ENCODE peak calls at places on chromosome 21, in seven cellular contexts. P, M, V, T, K, I and G are unnamed samples.

GRCh38 chr21:19246018-19246417 is 842.4 kb upstream of the TMPRSS15 start:
- DNase-seq in I (no peak), K (no peak), M (no peak), V (no peak), P (no peak), T (no peak), G (no peak)

GRCh38 chr21:33761104-33762036 is 119.1 kb downstream of the ITSN1 start:
- DNase-seq in M (no peak), I (peak), V (no peak), K (no peak), P (peak), T (peak), G (no peak)

GRCh38 chr21:18053151-18053550 is 191.5 kb upstream of the CHODL start:
- DNase-seq in K (no peak), V (no peak), P (no peak), T (no peak), I (no peak), M (no peak), G (no peak)

GRCh38 chr21:40923914-40924313 is 77.0 kb upstream of the DSCAM start:
- DNase-seq in M (no peak), I (no peak), P (no peak), K (no peak), T (no peak), V (no peak), G (no peak)

GRCh38 chr21:34534522-34534921 is 22.5 kb upstream of the KCNE1 start:
- DNase-seq in M (no peak), T (no peak), I (no peak), K (no peak), V (no peak), P (no peak), G (no peak)

GRCh38 chr21:27545754-27546349 is 579.0 kb upstream of the ADAMTS5 start:
- DNase-seq in I (no peak), K (no peak), T (no peak), V (no peak), P (no peak), M (no peak), G (no peak)

GRCh38 chr21:46208761-46209721 is 19.5 kb downstream of the LSS start:
- DNase-seq in I (no peak), P (no peak), T (no peak), M (peak), V (no peak), K (peak), G (peak)

GRCh38 chr21:45000637-45001133 is 60.9 kb downstream of the SLX9 start:
- DNase-seq in P (no peak), K (no peak), V (no peak), I (no peak), M (no peak), T (no peak), G (no peak)

GRCh38 chr21:32257952-32258785 is 20.7 kb downstream of the MIS18A start:
- DNase-seq in M (no peak), K (peak), I (peak), P (peak), V (peak), T (peak), G (no peak)

GRCh38 chr21:29716753-29717152 is 223.0 kb downstream of the GRIK1 start:
- DNase-seq in I (no peak), P (no peak), T (no peak), V (no peak), M (no peak), K (no peak), G (no peak)

GRCh38 chr21:26115346-26115745 is 55.2 kb downstream of the APP start:
- DNase-seq in V (no peak), M (no peak), T (no peak), K (no peak), P (no peak), I (no peak), G (no peak)

GRCh38 chr21:20311388-20311787 is 686.8 kb upstream of the NCAM2 start:
- DNase-seq in I (no peak), K (no peak), V (no peak), T (no peak), P (no peak), M (no peak), G (no peak)

GRCh38 chr21:45558044-45558721 is 15.9 kb upstream of the SLC19A1 start:
- DNase-seq in V (no peak), M (no peak), P (no peak), K (peak), T (no peak), I (no peak), G (peak)

GRCh38 chr21:45580576-45581321 is 38.5 kb upstream of the SLC19A1 start:
- DNase-seq in V (no peak), I (no peak), P (no peak), M (no peak), T (no peak), K (peak), G (peak)